ENCODE peak calls at places on chromosomes 6 and 20, in eight cellular contexts. Y is stomach; U is GM23338; S is psoas muscle; T is OCI-LY7; Z is neural progenitor cell; A is CD8-positive, alpha-beta T cell; W is brain microvascular endothelial cell. G is an unnamed sample. For H3K36me3, the result is how much of the 10 kb centered on the place peaks cover.

GRCh38 chr6:89768324-89768723 is 51.3 kb downstream of the MDN1 start:
- DNase-seq in Y (no peak), U (no peak), S (no peak), T (no peak), Z (no peak), A (no peak), W (no peak), G (no peak)

GRCh38 chr6:79084693-79085092 is 6.6 kb upstream of the PHIP start:
- DNase-seq in Y (no peak), U (no peak), S (no peak), T (no peak), Z (no peak), A (no peak), W (no peak), G (no peak)

GRCh38 chr6:98832282-98833100 is 1.9 kb upstream of the POU3F2 start:
- DNase-seq in Y (no peak), U (peak), S (no peak), T (no peak), Z (peak), A (no peak), W (peak), G (no peak)

GRCh38 chr6:143276436-143276835 is 174.1 kb downstream of the ADAT2 start:
- DNase-seq in Y (no peak), U (no peak), S (no peak), T (no peak), Z (no peak), A (no peak), W (no peak), G (no peak)

GRCh38 chr6:93859964-93860363 is 440.6 kb upstream of the EPHA7 start:
- DNase-seq in Y (no peak), U (peak), S (no peak), T (no peak), Z (peak), A (no peak), W (no peak), G (no peak)

GRCh38 chr6:122372647-122373046 is 26.8 kb upstream of the HSF2 start:
- DNase-seq in Y (no peak), U (peak), S (no peak), T (no peak), Z (no peak), A (no peak), W (no peak), G (no peak)

GRCh38 chr6:100173211-100173610 is 179.2 kb upstream of the MCHR2 start:
- DNase-seq in Y (no peak), U (no peak), S (no peak), T (no peak), Z (no peak), A (no peak), W (no peak), G (no peak)

GRCh38 chr6:168583821-168584220 is 142.8 kb downstream of the SMOC2 start:
- DNase-seq in Y (peak), U (no peak), S (no peak), T (no peak), Z (no peak), A (no peak), W (no peak), G (no peak)

GRCh38 chr6:54602591-54602990 is 244.0 kb upstream of the FAM83B start:
- DNase-seq in Y (no peak), U (no peak), S (no peak), T (no peak), Z (no peak), A (no peak), W (no peak), G (no peak)

GRCh38 chr6:11093065-11093590 is 506 bp upstream of the SMIM13 start:
- DNase-seq in Y (no peak), U (no peak), S (no peak), T (peak), Z (no peak), A (peak), W (no peak), G (no peak)

GRCh38 chr6:137248702-137249101 is 29.5 kb upstream of the IFNGR1 start:
- DNase-seq in Y (no peak), U (no peak), S (no peak), T (peak), Z (no peak), A (no peak), W (no peak), G (no peak)

GRCh38 chr6:1763411-1763810 is 153.7 kb downstream of the FOXC1 start:
- DNase-seq in Y (no peak), U (no peak), S (no peak), T (no peak), Z (no peak), A (no peak), W (no peak), G (no peak)

GRCh38 chr6:112735129-112735528 is 388.0 kb downstream of the RFPL4B start:
- DNase-seq in Y (no peak), U (no peak), S (no peak), T (no peak), Z (no peak), A (no peak), W (no peak), G (no peak)

GRCh38 chr6:96015791-96016776 is at the start of gene FUT9:
- DNase-seq in Y (peak), U (peak), S (no peak), T (no peak), Z (peak), A (no peak), W (no peak), G (no peak)

GRCh38 chr6:170420264-170420663 is 113.7 kb downstream of the FAM120B start:
- DNase-seq in Y (no peak), U (no peak), S (no peak), T (no peak), Z (no peak), A (no peak), W (no peak), G (no peak)

GRCh38 chr6:44029489-44030185 is 97.6 kb downstream of the MRPL14 start:
- DNase-seq in Y (no peak), U (no peak), S (no peak), T (no peak), Z (no peak), A (no peak), W (no peak), G (no peak)

GRCh38 chr6:82362144-82362543 is 1.5 kb upstream of the TPBG start:
- DNase-seq in Y (no peak), U (no peak), S (no peak), T (no peak), Z (no peak), A (no peak), W (no peak), G (no peak)

GRCh38 chr20:11891081-11891826 is 26.4 kb upstream of the BTBD3 start:
- DNase-seq in Y (peak), U (peak), S (peak), T (no peak), Z (peak), A (no peak), W (peak), G (peak)

GRCh38 chr6:1757133-1757532 is 147.4 kb downstream of the FOXC1 start:
- DNase-seq in Y (no peak), U (no peak), S (no peak), T (no peak), Z (no peak), A (no peak), W (no peak), G (no peak)

GRCh38 chr20:9334866-9335265 is 179.5 kb upstream of the LAMP5 start:
- DNase-seq in Y (no peak), U (no peak), S (no peak), T (no peak), Z (no peak), A (no peak), W (no peak), G (no peak)

GRCh38 chr6:108260809-108261569 is at the start of gene SNX3:
- DNase-seq in Y (peak), U (peak), S (peak), T (peak), Z (peak), A (peak), W (peak), G (peak)

GRCh38 chr6:26130581-26131247 is 43.5 kb downstream of the HFE start:
- DNase-seq in Y (no peak), U (no peak), S (no peak), T (no peak), Z (no peak), A (no peak), W (no peak), G (no peak)

GRCh38 chr20:24708411-24709295 is 239.2 kb downstream of the SYNDIG1 start:
- DNase-seq in Y (no peak), U (no peak), S (no peak), T (no peak), Z (peak), A (no peak), W (no peak), G (no peak)

GRCh38 chr6:159134701-159135364 is 34.4 kb upstream of the FNDC1 start:
- DNase-seq in Y (peak), U (peak), S (peak), T (peak), Z (peak), A (peak), W (peak), G (peak)

GRCh38 chr6:71287038-71287437 is 1.6 kb upstream of the OGFRL1 start:
- DNase-seq in Y (no peak), U (no peak), S (no peak), T (peak), Z (no peak), A (no peak), W (no peak), G (no peak)

GRCh38 chr20:46388945-46389344 is 17.5 kb downstream of the ELMO2 start:
- DNase-seq in Y (no peak), U (no peak), S (peak), T (no peak), Z (no peak), A (no peak), W (no peak), G (no peak)

GRCh38 chr6:168988801-168989200 is 264.8 kb downstream of the THBS2 start:
- DNase-seq in Y (no peak), U (no peak), S (no peak), T (no peak), Z (no peak), A (no peak), W (no peak), G (no peak)

GRCh38 chr6:18155273-18155863 is at the start of gene KDM1B:
- DNase-seq in Y (peak), U (peak), S (peak), T (peak), Z (peak), A (peak), W (peak), G (peak)

GRCh38 chr6:93317587-93317986 is 101.8 kb downstream of the EPHA7 start:
- DNase-seq in Y (no peak), U (no peak), S (no peak), T (no peak), Z (no peak), A (no peak), W (no peak), G (no peak)

GRCh38 chr6:108581237-108581931 is 20.7 kb downstream of the FOXO3 start:
- DNase-seq in Y (no peak), U (no peak), S (peak), T (no peak), Z (no peak), A (no peak), W (no peak), G (peak)

GRCh38 chr6:169589293-169589692 is 112.5 kb downstream of the WDR27 start:
- DNase-seq in Y (no peak), U (no peak), S (no peak), T (peak), Z (no peak), A (no peak), W (no peak), G (no peak)

GRCh38 chr20:3621111-3621510 is 42.1 kb downstream of the GFRA4 start:
- DNase-seq in Y (no peak), U (peak), S (no peak), T (peak), Z (peak), A (no peak), W (no peak), G (no peak)
- TF ChIP-seq CTCF in Y (no peak), U (peak), S (no peak), T (peak), Z (peak), A (no peak), W (no peak), G (no peak)

GRCh38 chr20:53224851-53225250 is 252.7 kb downstream of the TSHZ2 start:
- DNase-seq in Y (no peak), U (no peak), S (no peak), T (no peak), Z (no peak), A (no peak), W (no peak), G (no peak)
- H3K4me3 ChIP-seq in Y (no peak), U (no peak), S (no peak), T (no peak), Z (no peak), A (no peak), W (no peak), G (no peak)

GRCh38 chr20:33727806-33728205 is 4.0 kb upstream of the ZNF341 start:
- DNase-seq in Y (no peak), U (no peak), S (no peak), T (no peak), Z (no peak), A (no peak), W (no peak), G (no peak)

GRCh38 chr20:33724439-33725094 is 4.5 kb upstream of the PXMP4 start:
- DNase-seq in Y (peak), U (no peak), S (no peak), T (no peak), Z (no peak), A (no peak), W (no peak), G (no peak)

GRCh38 chr20:33728463-33728862 is 3.3 kb upstream of the ZNF341 start:
- DNase-seq in Y (no peak), U (no peak), S (no peak), T (no peak), Z (no peak), A (no peak), W (no peak), G (no peak)

GRCh38 chr20:33727115-33727479 is 4.7 kb upstream of the ZNF341 start:
- DNase-seq in Y (no peak), U (no peak), S (no peak), T (no peak), Z (no peak), A (no peak), W (no peak), G (no peak)

GRCh38 chr20:33725607-33726264 is 5.6 kb upstream of the PXMP4 start:
- DNase-seq in Y (no peak), U (no peak), S (no peak), T (no peak), Z (no peak), A (no peak), W (no peak), G (no peak)
- H3K36me3 ChIP-seq in Y (under half), U (under half), S (under half), T (under half), Z (under half), A (under half), W (under half), G (under half)

GRCh38 chr6:30116724-30117123 is 3.8 kb upstream of the TRIM31 start:
- DNase-seq in Y (no peak), U (no peak), S (no peak), T (no peak), Z (no peak), A (no peak), W (no peak), G (no peak)
- TF ChIP-seq CTCF in Y (no peak), U (no peak), S (no peak), T (peak), Z (peak), A (peak), W (peak), G (no peak)

DNA sequence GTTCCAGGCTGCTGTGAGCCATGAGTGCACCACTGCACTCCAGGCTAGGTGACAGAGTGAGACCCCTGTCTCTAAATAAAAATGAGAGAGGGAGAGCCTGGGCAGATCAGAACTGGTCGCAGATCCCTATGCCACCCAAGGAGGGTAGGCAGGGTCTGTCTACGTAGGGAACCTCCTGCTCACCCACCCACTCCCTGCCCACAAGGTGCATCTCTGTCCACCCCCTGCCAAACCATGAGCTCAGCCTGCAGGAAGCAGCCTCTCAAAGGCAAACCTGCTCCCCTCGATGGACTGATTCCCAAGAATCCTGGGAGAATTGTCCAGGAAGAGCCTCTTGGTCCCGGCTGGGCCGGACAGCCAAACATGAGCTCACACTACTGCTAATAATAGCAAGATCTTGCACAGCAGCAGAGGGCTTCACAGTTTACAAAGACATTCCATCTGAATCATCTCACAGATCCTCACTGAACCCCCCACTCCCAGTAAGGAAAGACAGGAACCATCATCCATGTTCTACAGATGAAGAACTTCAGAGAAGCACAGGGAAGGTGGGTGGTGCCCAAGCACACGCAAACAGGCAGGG is 27.8 kb upstream of the TLDC2 start:
- DNase-seq in Y (no peak), U (no peak), S (peak), T (no peak), Z (no peak), A (no peak), W (peak), G (no peak)
- H3K4me3 ChIP-seq in Y (no peak), U (no peak), S (no peak), T (no peak), Z (no peak), A (no peak), W (no peak), G (no peak)

DNA sequence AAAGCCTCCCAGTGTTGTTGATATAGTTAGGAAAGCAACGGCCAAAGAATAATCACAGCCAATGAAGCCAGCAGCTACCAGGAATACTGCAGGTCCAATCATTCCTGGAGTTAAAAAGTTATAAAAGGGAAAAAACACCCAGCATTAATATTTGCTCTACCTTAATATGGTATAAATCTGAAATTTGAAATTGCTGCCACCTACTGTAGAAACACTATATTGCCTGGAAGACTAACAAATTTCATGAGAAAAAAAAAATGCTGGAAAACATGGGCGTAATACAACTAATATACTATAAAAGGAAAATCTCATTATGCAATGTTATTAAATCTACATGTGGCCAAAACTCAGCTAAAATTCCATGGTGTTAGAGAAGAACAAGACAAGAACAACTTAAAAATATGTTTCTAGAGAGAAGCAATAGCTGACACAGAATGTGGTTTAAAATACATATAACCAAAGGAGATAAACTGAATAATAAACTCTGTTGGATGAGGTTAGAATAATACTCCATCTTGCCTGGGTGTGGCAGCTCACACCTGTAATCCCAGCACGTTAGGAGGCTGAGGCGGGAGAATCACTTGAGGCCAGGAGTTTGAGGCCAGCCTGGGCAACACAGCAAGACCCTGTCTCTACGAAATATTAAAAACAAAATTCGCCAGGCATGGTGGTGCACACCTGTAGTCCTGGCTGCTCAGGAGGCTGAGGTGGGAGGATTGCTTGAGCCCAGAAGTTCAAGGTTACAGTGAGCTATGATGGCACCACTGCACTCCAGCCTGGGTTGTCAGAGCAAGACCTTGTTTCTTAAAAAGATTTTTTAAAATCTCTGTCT is 43.1 kb downstream of the SLC17A5 start:
- DNase-seq in Y (no peak), U (peak), S (no peak), T (peak), Z (peak), A (no peak), W (no peak), G (no peak)
- H3K36me3 ChIP-seq in Y (under half), U (under half), S (half or more), T (under half), Z (under half), A (under half), W (under half), G (half or more)

DNA sequence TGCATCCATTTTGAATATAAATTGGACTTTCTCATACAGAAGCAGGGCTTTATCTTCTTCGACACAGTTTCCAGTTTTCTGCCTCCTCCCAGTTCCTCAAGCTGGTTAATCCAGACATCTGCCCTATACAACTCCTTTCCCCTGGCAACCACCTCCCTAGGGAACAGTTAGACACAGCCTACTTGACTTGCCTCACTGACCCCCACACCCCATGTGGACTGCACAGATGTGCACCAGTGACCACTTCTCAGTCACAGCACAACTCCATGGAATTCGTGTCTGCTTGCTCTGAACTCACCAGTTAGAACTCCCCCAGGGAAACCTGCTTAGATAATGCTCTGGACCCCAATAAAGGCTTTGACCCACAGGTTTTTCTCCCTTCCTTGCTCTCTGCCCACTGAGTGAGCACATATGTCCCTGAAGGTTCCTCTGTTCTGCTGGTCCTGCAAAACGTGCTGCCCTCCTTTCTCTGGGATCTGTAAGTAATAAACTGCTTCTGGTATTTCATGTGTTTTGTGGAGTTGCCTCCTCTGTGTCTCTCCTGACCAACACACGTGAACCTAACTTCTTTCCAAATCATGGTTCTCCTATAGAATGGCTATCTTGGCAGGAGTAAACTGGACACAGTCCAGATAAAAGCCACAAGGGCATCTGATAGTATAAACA is 351.2 kb downstream of the CD83 start:
- DNase-seq in Y (no peak), U (no peak), S (no peak), T (no peak), Z (no peak), A (no peak), W (no peak), G (no peak)
- TF ChIP-seq CTCF in Y (no peak), U (no peak), S (no peak), T (no peak), Z (no peak), A (no peak), W (no peak), G (no peak)

GRCh38 chr6:27601668-27602254 is 128.9 kb upstream of the ZNF184 start:
- DNase-seq in Y (no peak), U (peak), S (no peak), T (no peak), Z (peak), A (no peak), W (no peak), G (no peak)
- H3K4me3 ChIP-seq in Y (peak), U (peak), S (no peak), T (no peak), Z (peak), A (no peak), W (peak), G (no peak)